ENCODE peak calls at places on chromosomes 4 and X, in four cellular contexts. Z is vagina, Q is ovary, M is lower lobe of right lung. R is an unnamed sample.

GRCh38 chr4:130995988-130996387 is 1900.0 kb downstream of the C4orf33 start:
- DNase-seq in Q (no peak), Z (no peak), M (no peak), R (no peak)

GRCh38 chr4:158068063-158068462 is 104.8 kb downstream of the GASK1B start:
- DNase-seq in M (no peak), Q (no peak), Z (no peak), R (no peak)

GRCh38 chr4:13627185-13627605 is 330 bp downstream of the BOD1L1 start:
- DNase-seq in M (peak; percentile 58), Q (no peak), Z (no peak), R (no peak)

GRCh38 chr4:163263601-163264000 is 68.8 kb downstream of the NPY1R start:
- DNase-seq in M (no peak), Q (no peak), Z (no peak), R (no peak)

GRCh38 chr4:74451214-74451661 is 6.3 kb downstream of the AREG start:
- DNase-seq in Q (no peak), M (no peak), Z (no peak), R (no peak)

GRCh38 chrX:25596881-25597280 is 541.3 kb upstream of the MAGEB18 start:
- DNase-seq in M (no peak), Q (no peak), Z (no peak), R (no peak)

GRCh38 chrX:15816886-15817285 is 26.6 kb downstream of the ZRSR2 start:
- DNase-seq in Q (no peak), Z (no peak), M (no peak), R (no peak)

GRCh38 chr4:136793848-136794247 is 738.4 kb downstream of the PCDH18 start:
- DNase-seq in Z (no peak), M (no peak), Q (no peak), R (no peak)

GRCh38 chrX:106247162-106247561 is 79.1 kb downstream of the PWWP3B start:
- DNase-seq in Q (no peak), M (no peak), Z (no peak), R (no peak)

GRCh38 chr4:182877326-182877883 is 39.8 kb downstream of the DCTD start:
- DNase-seq in Z (no peak), Q (no peak), M (no peak), R (no peak)

GRCh38 chr4:126541820-126542219 is 1090.9 kb upstream of the INTU start:
- DNase-seq in Q (no peak), M (no peak), Z (no peak), R (no peak)

GRCh38 chr4:28682872-28683271 is 1822.2 kb downstream of the STIM2 start:
- DNase-seq in M (no peak), Z (no peak), Q (no peak), R (no peak)

GRCh38 chr4:183424109-183424751 is 20.2 kb upstream of the CDKN2AIP start:
- DNase-seq in M (no peak), Q (peak; percentile 12), Z (no peak), R (no peak)

GRCh38 chrX:9955506-9955905 is 11.7 kb upstream of the CLDN34 start:
- DNase-seq in Z (no peak), M (no peak), Q (no peak), R (no peak)

GRCh38 chr4:168631241-168632151 is 134.6 kb downstream of the PALLD start:
- DNase-seq in Q (peak; percentile 78), M (peak; percentile 72), Z (no peak), R (peak; percentile 75)

GRCh38 chrX:47501226-47502071 is 18.4 kb upstream of the ZNF41 start:
- DNase-seq in M (no peak), Z (no peak), Q (no peak), R (no peak)

GRCh38 chr4:104352211-104352610 is 142.5 kb downstream of the CXXC4 start:
- DNase-seq in M (no peak), Q (no peak), Z (no peak), R (no peak)

GRCh38 chr4:81631958-81632439 is 160.3 kb upstream of the RASGEF1B start:
- DNase-seq in Z (no peak), M (peak; percentile 49), Q (no peak), R (no peak)

GRCh38 chr4:88605744-88606143 is 13.5 kb downstream of the HERC3 start:
- DNase-seq in M (no peak), Z (no peak), Q (no peak), R (no peak)

GRCh38 chr4:955931-956381 is 17.4 kb downstream of the DGKQ start:
- DNase-seq in M (no peak), Z (no peak), Q (no peak), R (no peak)
- TF ChIP-seq CTCF in M (no peak), Z (no peak), Q (no peak), R (no peak)

GRCh38 chrX:74800062-74800461 is 125.2 kb downstream of the NEXMIF start:
- DNase-seq in Z (no peak), M (no peak), Q (no peak), R (no peak)

GRCh38 chrX:74804574-74804973 is 120.7 kb downstream of the NEXMIF start:
- DNase-seq in Z (no peak), Q (no peak), M (no peak), R (no peak)
- TF ChIP-seq CTCF in Z (no peak), Q (no peak), M (no peak), R (no peak)

GRCh38 chr4:123994917-123995316 is 598.3 kb downstream of the SPRY1 start:
- DNase-seq in M (no peak), Z (no peak), Q (no peak), R (no peak)
- TF ChIP-seq CTCF in M (no peak), Z (no peak), Q (no peak), R (peak; percentile 41)

GRCh38 chr4:99043346-99043745 is 45.2 kb downstream of the ADH5 start:
- DNase-seq in M (no peak), Z (no peak), Q (no peak), R (no peak)

GRCh38 chr4:99052902-99053301 is 35.7 kb downstream of the ADH5 start:
- DNase-seq in Z (no peak), Q (no peak), M (no peak), R (no peak)

DNA sequence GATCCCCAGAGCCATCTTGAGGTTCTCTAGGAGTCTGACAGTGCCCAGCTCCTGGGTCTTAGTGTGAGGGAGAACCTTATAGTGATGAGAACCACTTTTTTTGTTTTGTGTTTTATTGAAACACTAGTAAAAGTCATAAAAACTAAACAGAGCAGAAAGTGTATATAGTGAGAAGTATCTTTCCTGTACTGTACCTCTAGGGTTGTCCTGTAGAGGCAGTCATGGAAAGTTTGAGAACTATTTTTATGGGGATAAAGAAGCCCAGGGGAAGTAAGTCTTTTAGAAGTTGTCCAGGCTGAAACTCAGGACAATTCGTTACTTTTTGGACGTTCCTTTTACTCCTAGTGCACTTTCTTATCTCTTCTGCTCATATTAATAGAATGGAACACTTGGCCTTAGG is 40.9 kb downstream of the ADH5 start:
- DNase-seq in Z (no peak), Q (no peak), M (no peak), R (no peak)
- TF ChIP-seq CTCF in Z (no peak), Q (no peak), M (no peak), R (no peak)

GRCh38 chr4:94284889-94285288 is 57.7 kb downstream of the HPGDS start:
- DNase-seq in Q (no peak), M (no peak), Z (no peak), R (no peak)

GRCh38 chr4:94285666-94286065 is 57.0 kb downstream of the HPGDS start:
- DNase-seq in Q (no peak), Z (no peak), M (no peak), R (no peak)

GRCh38 chr4:94290245-94290644 is 52.4 kb downstream of the HPGDS start:
- DNase-seq in Q (no peak), Z (no peak), M (no peak), R (no peak)
- TF ChIP-seq CTCF in Q (no peak), Z (no peak), M (no peak), R (peak; percentile 17)

R was measured in progenitor cell of endocrine pancreas.